ENCODE peak calls at places on chromosome 1, in four cellular contexts. P is PC-3, H is endodermal cell, K is astrocyte of the spinal cord. Q is an unnamed sample.

GRCh38 chr1:218686258-218686657 is 341.1 kb downstream of the TGFB2 start:
- DNase-seq in P (peak; percentile 82), H (no peak), K (peak; percentile 64), Q (peak; percentile 81)

GRCh38 chr1:85374160-85374559 is 90.8 kb downstream of the DDAH1 start:
- DNase-seq in P (peak; percentile 92), H (no peak), K (peak; percentile 79), Q (peak; percentile 76)

GRCh38 chr1:23417570-23417969 is 7.0 kb downstream of the TCEA3 start:
- DNase-seq in P (no peak), H (no peak), K (no peak), Q (no peak)

GRCh38 chr1:55610203-55610602 is 395.0 kb upstream of the USP24 start:
- DNase-seq in P (no peak), H (no peak), K (no peak), Q (no peak)

GRCh38 chr1:179794669-179795068 is 51.6 kb downstream of the FAM163A start:
- DNase-seq in P (no peak), H (no peak), K (peak; percentile 22), Q (no peak)

GRCh38 chr1:1431006-1431844 is 4.3 kb upstream of the VWA1 start:
- DNase-seq in P (no peak), H (peak; percentile 67), K (no peak), Q (no peak)

GRCh38 chr1:165647970-165648369 is 16.9 kb downstream of the MGST3 start:
- DNase-seq in P (no peak), H (no peak), K (no peak), Q (no peak)

GRCh38 chr1:201088395-201088794 is 23.8 kb downstream of the CACNA1S start:
- DNase-seq in P (peak; percentile 67), H (no peak), K (no peak), Q (no peak)

GRCh38 chr1:176096015-176096414 is 111.1 kb downstream of the COP1 start:
- DNase-seq in P (no peak), H (no peak), K (no peak), Q (no peak)

GRCh38 chr1:231485029-231485784 is 43.3 kb upstream of the TSNAX start:
- DNase-seq in P (no peak), H (no peak), K (peak; percentile 13), Q (no peak)

GRCh38 chr1:235100124-235100801 is 28.4 kb downstream of the TOMM20 start:
- DNase-seq in P (no peak), H (peak; percentile 82), K (no peak), Q (no peak)

GRCh38 chr1:17553970-17554369 is 14.5 kb downstream of the ARHGEF10L start:
- DNase-seq in P (peak; percentile 97), H (peak; percentile 54), K (peak; percentile 75), Q (peak; percentile 77)

GRCh38 chr1:156336242-156336641 is 1.9 kb downstream of the CCT3 start:
- DNase-seq in P (peak; percentile 31), H (no peak), K (no peak), Q (peak; percentile 19)

GRCh38 chr1:34163792-34164509 is 1.1 kb downstream of the CSMD2 start:
- DNase-seq in P (no peak), H (peak; percentile 76), K (peak; percentile 10), Q (peak; percentile 34)

GRCh38 chr1:34165422-34165921 is 442 bp upstream of the CSMD2 start:
- DNase-seq in P (no peak), H (peak; percentile 72), K (no peak), Q (no peak)

GRCh38 chr1:34167091-34167788 is 2.2 kb upstream of the CSMD2 start:
- DNase-seq in P (no peak), H (peak; percentile 61), K (no peak), Q (no peak)

GRCh38 chr1:34164510-34165381 is at the start of gene CSMD2:
- DNase-seq in P (no peak), H (peak; percentile 88), K (peak; percentile 67), Q (peak; percentile 73)

GRCh38 chr1:34166191-34167090 is 1.4 kb upstream of the CSMD2 start:
- DNase-seq in P (no peak), H (peak; percentile 89), K (peak; percentile 17), Q (no peak)
- H3K4me3 ChIP-seq in P (no peak overlapping the region), H (peak overlapping the region; percentile 49), K (peak overlapping the region; percentile 12), Q (peak overlapping the region; percentile 35)

DNA sequence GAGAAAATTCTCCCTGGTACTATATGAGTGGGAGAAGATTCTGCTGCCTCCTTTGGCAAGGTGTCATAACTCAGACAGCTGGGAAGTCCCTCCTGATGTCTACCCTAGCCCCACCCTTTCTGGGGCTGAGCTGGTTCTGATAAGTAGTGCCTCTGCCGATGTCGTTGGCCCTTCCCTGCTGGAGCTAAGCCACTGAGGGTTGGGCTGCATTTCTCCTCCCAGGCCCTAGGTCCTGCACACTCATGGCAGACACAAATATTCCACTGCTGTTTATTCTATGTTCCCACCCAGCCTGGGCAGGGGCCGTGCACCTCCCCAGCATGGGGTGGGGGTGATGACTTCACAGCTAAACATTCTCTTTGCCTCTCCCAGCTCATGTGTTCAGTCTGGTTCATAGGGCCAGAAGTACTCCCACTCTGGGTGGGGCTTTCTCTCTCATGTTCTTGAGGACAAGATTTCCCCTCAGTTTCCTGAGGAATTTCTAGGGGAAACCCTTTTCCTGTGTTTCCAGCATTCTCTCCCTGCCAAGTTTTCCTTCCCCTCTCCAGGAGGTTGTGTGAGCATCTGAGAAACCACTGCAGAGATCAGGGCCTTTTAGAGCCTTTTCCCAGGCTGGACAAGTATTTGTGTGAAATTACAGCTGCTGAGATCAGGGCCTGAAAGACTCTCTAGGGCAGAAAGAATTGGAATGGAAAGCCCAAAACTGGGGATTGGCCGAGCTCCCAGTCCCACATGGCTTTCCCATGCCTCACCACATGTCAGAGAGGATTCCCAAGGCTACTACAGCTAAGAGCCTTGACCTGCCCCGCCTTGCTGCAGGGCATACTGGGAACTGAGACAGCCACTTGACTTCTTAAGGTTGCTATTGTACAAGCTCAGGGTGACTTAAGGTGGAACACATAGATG is 66.2 kb downstream of the ATP2B4 start:
- DNase-seq in P (peak; percentile 93), H (no peak), K (peak; percentile 97), Q (peak; percentile 94)
- TF ChIP-seq CTCF in P (no peak), H (no peak), K (no peak), Q (no peak)

GRCh38 chr1:184610872-184611614 is 143.6 kb downstream of the EDEM3 start:
- DNase-seq in P (no peak), H (no peak), K (no peak), Q (no peak)
- H3K4me3 ChIP-seq in P (no peak overlapping the region), H (no peak overlapping the region), K (no peak overlapping the region), Q (no peak overlapping the region)

DNA sequence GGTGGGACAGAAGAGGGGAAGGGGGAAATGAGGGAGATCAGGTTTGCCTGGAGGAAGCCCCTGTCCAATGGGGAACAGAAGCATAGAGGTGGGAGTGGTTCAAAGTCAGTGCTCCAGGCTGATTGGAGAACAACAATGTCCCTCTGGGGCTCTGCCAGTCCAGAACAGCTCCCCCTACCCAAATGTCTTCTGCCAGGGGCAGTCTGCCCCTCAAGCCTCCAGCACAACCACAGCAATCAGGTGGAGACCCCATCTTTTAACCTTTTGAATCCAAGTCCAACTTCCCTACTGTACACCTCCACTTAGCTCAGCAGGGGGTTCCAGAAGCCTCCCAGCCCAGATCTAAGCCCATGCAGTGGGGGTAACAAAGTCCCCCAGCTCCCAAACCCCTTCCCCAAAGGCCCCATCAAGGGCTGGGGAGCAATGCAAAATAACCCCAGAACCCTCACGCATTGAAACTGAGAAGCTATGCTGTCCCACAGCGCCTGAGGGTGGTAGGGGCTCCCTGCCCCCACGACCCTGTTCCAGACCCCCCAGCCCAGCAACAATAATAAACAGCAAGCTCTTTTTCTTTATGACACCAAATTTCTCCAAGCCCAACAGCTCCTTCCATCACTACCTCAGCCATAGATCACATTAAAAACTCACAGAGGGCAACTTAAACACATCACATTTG is 3.3 kb downstream of the AHDC1 start:
- DNase-seq in P (no peak), H (peak; percentile 85), K (no peak), Q (no peak)
- TF ChIP-seq CTCF in P (no peak), H (peak; percentile 47), K (peak; percentile 21), Q (no peak)

DNA sequence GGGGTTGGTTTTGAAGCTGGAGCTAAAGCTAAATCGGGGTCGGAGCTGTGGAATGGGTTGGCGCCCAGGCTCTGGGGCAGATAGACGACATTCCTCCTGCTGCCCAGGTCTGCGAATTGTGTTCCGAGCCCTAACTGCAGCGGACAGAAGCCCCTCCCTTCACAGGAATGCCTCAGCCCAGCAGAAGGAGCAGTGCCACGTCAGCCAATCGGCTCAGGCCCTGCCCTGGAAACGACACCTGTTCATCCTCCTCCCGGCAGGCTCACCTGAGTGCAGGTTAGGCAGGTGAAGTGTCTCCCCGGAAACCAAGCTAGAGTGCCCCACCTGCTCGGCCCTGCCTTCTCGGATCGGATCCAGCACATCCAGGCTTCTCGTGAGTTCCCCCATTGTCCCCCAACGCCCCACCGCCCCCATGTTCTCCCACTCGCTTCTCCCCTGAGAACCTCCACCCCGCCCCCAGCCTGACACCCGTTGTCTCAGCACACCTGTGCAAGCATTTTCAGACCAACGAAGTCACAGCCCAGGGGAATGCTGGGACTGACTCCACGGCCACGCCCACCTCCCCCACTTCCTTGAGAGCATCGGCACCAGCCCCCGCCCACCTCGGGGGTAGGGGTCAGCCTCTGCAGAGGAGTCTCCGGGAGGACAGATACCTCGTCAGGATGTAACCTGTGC is 775 bp downstream of the TMEM125 start:
- DNase-seq in P (peak; percentile 88), H (peak; percentile 96), K (no peak), Q (no peak)
- H3K4me3 ChIP-seq in P (peak overlapping the region; percentile 55), H (no peak overlapping the region), K (no peak overlapping the region), Q (no peak overlapping the region)

DNA sequence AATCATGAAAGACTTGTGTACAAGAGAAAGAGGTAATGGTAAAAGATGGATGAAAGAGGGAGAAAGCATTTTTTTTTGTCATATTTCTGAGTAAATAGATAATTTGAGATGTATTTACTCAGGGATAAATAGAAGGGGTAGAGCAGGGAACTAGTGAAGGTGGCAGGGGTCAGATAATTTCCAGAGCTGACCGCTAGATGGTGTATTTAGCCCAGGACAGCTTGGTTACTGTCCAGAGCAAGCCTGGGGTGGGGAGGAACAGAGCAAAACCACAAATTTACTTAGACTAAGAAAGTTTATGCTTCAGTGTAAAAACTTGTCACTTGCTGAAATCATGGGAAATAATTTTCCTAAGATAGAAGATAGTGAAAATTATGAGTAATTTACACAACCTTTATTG is 91.5 kb downstream of the XCL2 start:
- DNase-seq in P (no peak), H (peak; percentile 69), K (no peak), Q (no peak)
- TF ChIP-seq CTCF in P (peak; percentile 61), H (peak; percentile 71), K (peak; percentile 37), Q (no peak)

Q was measured in foreskin fibroblast.